ENCODE peak calls at places on chromosomes 6 and 20, in seven cellular contexts. R is T follicular helper cell, G is progenitor cell of endocrine pancreas, Q is uterus, O is body of pancreas, Z is HT1080, K is OCI-M1. M is an unnamed sample.

GRCh38 chr6:35590622-35591066 is 77.9 kb upstream of the TULP1 start:
- DNase-seq in R (no peak), G (no peak), Q (peak; percentile 92), O (peak; percentile 62), Z (no peak), K (no peak), M (no peak)

GRCh38 chr6:158475344-158476302 is 84.3 kb upstream of the TMEM181 start:
- DNase-seq in R (no peak), G (no peak), Q (peak; percentile 29), O (peak; percentile 65), Z (peak; percentile 76), K (peak; percentile 24), M (no peak)

GRCh38 chr20:51512645-51513044 is 29.9 kb downstream of the NFATC2 start:
- DNase-seq in R (no peak), G (no peak), Q (no peak), O (no peak), Z (no peak), K (peak; percentile 58), M (no peak)

GRCh38 chr6:145336119-145336518 is 399.2 kb downstream of the EPM2A start:
- DNase-seq in R (no peak), G (no peak), Q (no peak), O (no peak), Z (no peak), K (no peak), M (no peak)

GRCh38 chr20:34998331-34998950 is 42.8 kb downstream of the MYH7B start:
- DNase-seq in R (no peak), G (no peak), Q (no peak), O (no peak), Z (no peak), K (no peak), M (no peak)

GRCh38 chr6:116144590-116144989 is 18.7 kb upstream of the COL10A1 start:
- DNase-seq in R (no peak), G (no peak), Q (no peak), O (no peak), Z (peak; percentile 81), K (peak; percentile 43), M (no peak)

GRCh38 chr6:11009353-11009752 is 34.8 kb downstream of the ELOVL2 start:
- DNase-seq in R (no peak), G (no peak), Q (no peak), O (no peak), Z (peak; percentile 72), K (no peak), M (no peak)

GRCh38 chr20:20520776-20521175 is 152.9 kb downstream of the INSM1 start:
- DNase-seq in R (no peak), G (no peak), Q (no peak), O (no peak), Z (peak; percentile 48), K (no peak), M (no peak)

GRCh38 chr6:54847799-54848597 is 1.4 kb downstream of the FAM83B start:
- DNase-seq in R (no peak), G (no peak), Q (no peak), O (no peak), Z (peak; percentile 73), K (no peak), M (no peak)

GRCh38 chr6:41291717-41292116 is 5.2 kb upstream of the TREM1 start:
- DNase-seq in R (no peak), G (no peak), Q (no peak), O (no peak), Z (no peak), K (no peak), M (no peak)

GRCh38 chr6:90369024-90369519 is 72.4 kb upstream of the BACH2 start:
- DNase-seq in R (no peak), G (no peak), Q (peak; percentile 81), O (peak; percentile 53), Z (peak; percentile 100), K (peak; percentile 96), M (no peak)

GRCh38 chr20:29296256-29297230 is 1960.9 kb upstream of the DEFB115 start:
- DNase-seq in R (no peak), G (no peak), Q (no peak), O (no peak), Z (no peak), K (no peak), M (no peak)

GRCh38 chr6:5142915-5143314 is 57.8 kb downstream of the PPP1R3G start:
- DNase-seq in R (no peak), G (no peak), Q (no peak), O (no peak), Z (no peak), K (no peak), M (no peak)

GRCh38 chr20:41176711-41177552 is 39.6 kb downstream of the PLCG1 start:
- DNase-seq in R (no peak), G (no peak), Q (no peak), O (no peak), Z (no peak), K (no peak), M (no peak)

GRCh38 chr6:128168244-128168643 is 267.4 kb upstream of the THEMIS start:
- DNase-seq in R (no peak), G (no peak), Q (no peak), O (no peak), Z (peak; percentile 20), K (no peak), M (no peak)

M was measured in naive thymus-derived CD8-positive, alpha-beta T cell.